ENCODE peak calls at places on chromosomes 16 and 17, in ten cellular contexts. C, D, I, J, G, E, X, S, U and M are unnamed samples.

GRCh38 chr17:64091116-64091515 is 38.8 kb downstream of the ERN1 start:
- DNase-seq in D (no peak), J (no peak), I (no peak), U (peak; percentile 41), C (peak; percentile 42), G (no peak), E (peak; percentile 43), X (no peak), S (no peak), M (no peak)

GRCh38 chr17:13753151-13753550 is 151.4 kb upstream of the HS3ST3A1 start:
- DNase-seq in I (no peak), X (no peak), U (no peak), J (no peak), C (no peak), E (no peak), S (no peak), G (no peak), D (no peak), M (no peak)

GRCh38 chr17:74157366-74157765 is 46.1 kb upstream of the RPL38 start:
- DNase-seq in I (no peak), J (no peak), C (no peak), S (no peak), G (no peak), D (no peak), X (no peak), E (no peak), U (no peak), M (no peak)

GRCh38 chr17:1344521-1344920 is 55.5 kb downstream of the YWHAE start:
- DNase-seq in I (no peak), X (no peak), S (no peak), E (no peak), U (no peak), G (no peak), D (no peak), J (no peak), C (no peak), M (no peak)

GRCh38 chr17:6437956-6438355 is 3.0 kb upstream of the AIPL1 start:
- DNase-seq in D (no peak), J (no peak), E (no peak), C (no peak), S (no peak), I (no peak), G (no peak), U (no peak), X (no peak), M (no peak)

GRCh38 chr16:64225036-64225435 is 896.8 kb downstream of the CDH11 start:
- DNase-seq in S (no peak), X (no peak), C (no peak), G (no peak), J (no peak), D (no peak), I (no peak), U (no peak), E (no peak), M (no peak)

GRCh38 chr17:21278304-21279197 is 6.0 kb upstream of the MAP2K3 start:
- DNase-seq in X (no peak), D (no peak), J (peak; percentile 66), G (no peak), U (peak; percentile 72), I (peak; percentile 56), C (peak; percentile 70), E (no peak), S (peak; percentile 60), M (no peak)

GRCh38 chr17:40533896-40534295 is 31.4 kb downstream of the CCR7 start:
- DNase-seq in D (no peak), U (no peak), G (no peak), J (no peak), S (no peak), E (no peak), X (no peak), C (no peak), I (no peak), M (no peak)

GRCh38 chr17:35726609-35727460 is 4.6 kb upstream of the RASL10B start:
- DNase-seq in J (peak; percentile 76), U (peak; percentile 77), X (peak; percentile 71), E (peak; percentile 89), D (peak; percentile 94), G (peak; percentile 64), I (peak; percentile 78), C (peak; percentile 93), S (peak; percentile 64), M (peak; percentile 67)

GRCh38 chr17:21376835-21377690 is 906 bp downstream of the KCNJ12 start:
- DNase-seq in G (peak; percentile 28), J (no peak), S (peak; percentile 44), C (peak; percentile 16), X (peak; percentile 39), U (peak; percentile 50), E (no peak), D (no peak), I (no peak), M (peak; percentile 62)

GRCh38 chr16:15631730-15632409 is 11.1 kb downstream of the MARF1 start:
- DNase-seq in X (no peak), E (no peak), S (no peak), J (no peak), U (no peak), I (no peak), C (no peak), D (no peak), G (no peak), M (no peak)

GRCh38 chr17:41339571-41340169 is 11.0 kb downstream of the KRT33A start:
- DNase-seq in J (no peak), X (no peak), U (no peak), C (no peak), S (no peak), D (no peak), I (peak; percentile 68), G (no peak), E (no peak), M (no peak)

GRCh38 chr17:17924857-17925250 is 47.3 kb downstream of the TOM1L2 start:
- DNase-seq in G (no peak), C (no peak), I (no peak), S (no peak), X (no peak), E (no peak), U (no peak), D (no peak), J (no peak), M (no peak)

GRCh38 chr17:63694229-63694973 is 5.5 kb downstream of the LIMD2 start:
- DNase-seq in D (no peak), G (no peak), C (no peak), J (no peak), U (no peak), I (no peak), X (no peak), E (no peak), S (no peak), M (peak; percentile 91)

GRCh38 chr17:81002409-81003361 is 11.0 kb downstream of the CHMP6 start:
- DNase-seq in X (peak; percentile 79), G (no peak), E (peak; percentile 39), S (peak; percentile 72), I (no peak), U (peak; percentile 85), J (peak; percentile 72), C (peak; percentile 66), D (peak; percentile 72), M (no peak)

GRCh38 chr16:48864055-48864454 is 254.1 kb upstream of the N4BP1 start:
- DNase-seq in J (no peak), G (no peak), E (no peak), I (no peak), X (no peak), D (no peak), U (no peak), C (no peak), S (no peak), M (no peak)
- TF ChIP-seq CTCF in J (no peak), G (no peak), E (no peak), I (no peak), X (no peak), D (no peak), U (no peak), C (no peak), S (no peak), M (no peak)

GRCh38 chr16:67146523-67147357 is 4.1 kb downstream of the B3GNT9 start:
- DNase-seq in C (no peak), S (no peak), U (no peak), I (no peak), G (no peak), E (no peak), X (no peak), J (no peak), D (no peak), M (no peak)
- TF ChIP-seq CTCF in C (no peak), S (no peak), U (peak; percentile 6), I (no peak), G (no peak), E (peak; percentile 21), X (no peak), J (no peak), D (no peak), M (no peak)

GRCh38 chr16:12902511-12903324 is 1.3 kb downstream of the SHISA9 start:
- DNase-seq in C (no peak), U (no peak), E (no peak), D (no peak), I (peak; percentile 46), X (no peak), S (no peak), J (no peak), G (peak; percentile 34), M (peak; percentile 59)

GRCh38 chr16:12900599-12901203 is 697 bp upstream of the SHISA9 start:
- DNase-seq in G (peak; percentile 33), J (no peak), I (no peak), C (no peak), D (no peak), X (no peak), S (no peak), E (no peak), U (no peak), M (peak; percentile 50)

GRCh38 chr16:12901597-12902436 is at the start of gene SHISA9:
- DNase-seq in I (no peak), J (no peak), X (no peak), G (peak; percentile 64), D (peak; percentile 38), E (no peak), U (no peak), C (no peak), S (no peak), M (peak; percentile 66)

GRCh38 chr16:12899529-12900168 is 1.7 kb upstream of the SHISA9 start:
- DNase-seq in C (no peak), D (no peak), G (no peak), I (peak; percentile 96), E (no peak), U (no peak), X (peak; percentile 10), J (no peak), S (no peak), M (no peak)

DNA sequence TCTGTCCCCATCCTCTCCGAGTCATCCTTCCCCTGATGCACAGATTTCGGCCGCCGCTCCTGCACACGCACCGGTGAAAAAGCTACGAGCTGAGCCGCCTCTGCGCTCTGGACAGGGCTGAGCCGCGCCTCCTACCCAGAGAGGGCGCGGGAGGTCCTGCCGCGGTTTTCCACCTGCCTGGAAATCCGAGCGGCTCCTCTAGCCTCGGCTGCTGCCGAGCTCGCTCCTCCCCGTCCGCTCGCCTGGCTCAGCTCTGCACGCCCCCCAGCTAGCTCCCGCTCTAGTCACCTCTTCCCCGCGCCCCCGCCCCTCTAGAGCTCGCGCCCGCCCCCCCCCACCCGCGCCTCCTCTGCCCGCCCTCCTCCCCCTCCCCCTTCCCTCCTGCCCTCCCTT is 198 bp upstream of the SHISA9 start:
- DNase-seq in D (no peak), G (peak; percentile 70), E (no peak), S (no peak), J (peak; percentile 18), U (no peak), X (no peak), C (no peak), I (peak; percentile 79), M (peak; percentile 81)
- TF ChIP-seq CTCF in D (no peak), G (no peak), E (no peak), S (no peak), J (no peak), U (no peak), X (no peak), C (no peak), I (no peak), M (no peak)

GRCh38 chr17:29246638-29247037 is at the start of gene CRYBA1:
- DNase-seq in D (peak; percentile 52), X (no peak), G (no peak), U (no peak), C (no peak), I (no peak), J (no peak), S (no peak), E (no peak), M (peak; percentile 45)
- TF ChIP-seq CTCF in D (no peak), X (no peak), G (no peak), U (no peak), C (no peak), I (no peak), J (no peak), S (no peak), E (no peak), M (no peak)